ENCODE peak calls at places on chromosomes 2 and 18, in seven cellular contexts. One of them, this sample, is unnamed.

GRCh38 chr18:36158261-36158867 is 28.7 kb downstream of the ELP2 start:
- DNase-seq in testis: no peak
- DNase-seq in AG04449: peak; percentile 55
- DNase-seq in brain microvascular endothelial cell: peak; percentile 69
- DNase-seq in Panc1: no peak
- DNase-seq in mucosa of descending colon: no peak
- DNase-seq in cardiac muscle cell: no peak
- DNase-seq in this sample: no peak

GRCh38 chr2:153432381-153432780 is 46.2 kb downstream of the RPRM start:
- DNase-seq in Panc1: no peak
- DNase-seq in AG04449: no peak
- DNase-seq in testis: no peak
- DNase-seq in mucosa of descending colon: no peak
- DNase-seq in brain microvascular endothelial cell: no peak
- DNase-seq in cardiac muscle cell: peak; percentile 47
- DNase-seq in this sample: no peak

GRCh38 chr2:171909261-171909660 is 13.0 kb upstream of the HAT1 start:
- DNase-seq in testis: no peak
- DNase-seq in AG04449: no peak
- DNase-seq in mucosa of descending colon: no peak
- DNase-seq in cardiac muscle cell: no peak
- DNase-seq in Panc1: no peak
- DNase-seq in brain microvascular endothelial cell: no peak
- DNase-seq in this sample: no peak

GRCh38 chr2:28300921-28301341 is 91.7 kb upstream of the FOSL2 start:
- DNase-seq in AG04449: no peak
- DNase-seq in cardiac muscle cell: no peak
- DNase-seq in mucosa of descending colon: no peak
- DNase-seq in testis: no peak
- DNase-seq in Panc1: no peak
- DNase-seq in brain microvascular endothelial cell: no peak
- DNase-seq in this sample: no peak

GRCh38 chr2:99571609-99572344 is 82.0 kb upstream of the REV1 start:
- DNase-seq in AG04449: no peak
- DNase-seq in cardiac muscle cell: no peak
- DNase-seq in mucosa of descending colon: no peak
- DNase-seq in testis: no peak
- DNase-seq in brain microvascular endothelial cell: no peak
- DNase-seq in Panc1: no peak
- DNase-seq in this sample: no peak

GRCh38 chr18:76476665-76477561 is 18.1 kb downstream of the ZNF516 start:
- DNase-seq in mucosa of descending colon: peak; percentile 46
- DNase-seq in Panc1: no peak
- DNase-seq in testis: no peak
- DNase-seq in brain microvascular endothelial cell: peak; percentile 82
- DNase-seq in AG04449: peak; percentile 85
- DNase-seq in cardiac muscle cell: no peak
- DNase-seq in this sample: no peak

GRCh38 chr2:72111061-72111460 is 36.6 kb downstream of the CYP26B1 start:
- DNase-seq in brain microvascular endothelial cell: no peak
- DNase-seq in mucosa of descending colon: no peak
- DNase-seq in AG04449: no peak
- DNase-seq in Panc1: no peak
- DNase-seq in testis: no peak
- DNase-seq in cardiac muscle cell: no peak
- DNase-seq in this sample: no peak

GRCh38 chr2:80164375-80164774 is 140.2 kb downstream of the LRRTM1 start:
- DNase-seq in AG04449: no peak
- DNase-seq in mucosa of descending colon: no peak
- DNase-seq in cardiac muscle cell: no peak
- DNase-seq in brain microvascular endothelial cell: no peak
- DNase-seq in Panc1: no peak
- DNase-seq in testis: no peak
- DNase-seq in this sample: no peak

GRCh38 chr18:79590191-79591039 is 89.2 kb upstream of the CTDP1 start:
- DNase-seq in mucosa of descending colon: no peak
- DNase-seq in AG04449: no peak
- DNase-seq in brain microvascular endothelial cell: peak; percentile 17
- DNase-seq in cardiac muscle cell: no peak
- DNase-seq in testis: no peak
- DNase-seq in Panc1: no peak
- DNase-seq in this sample: no peak

GRCh38 chr2:159265171-159265576 is 21.3 kb downstream of the WDSUB1 start:
- DNase-seq in brain microvascular endothelial cell: peak; percentile 51
- DNase-seq in Panc1: no peak
- DNase-seq in cardiac muscle cell: peak; percentile 55
- DNase-seq in mucosa of descending colon: no peak
- DNase-seq in AG04449: no peak
- DNase-seq in testis: no peak
- DNase-seq in this sample: no peak

GRCh38 chr18:37230762-37231161 is 334.8 kb downstream of the CELF4 start:
- DNase-seq in AG04449: no peak
- DNase-seq in cardiac muscle cell: no peak
- DNase-seq in Panc1: no peak
- DNase-seq in mucosa of descending colon: no peak
- DNase-seq in brain microvascular endothelial cell: no peak
- DNase-seq in testis: no peak
- DNase-seq in this sample: no peak

GRCh38 chr2:101310591-101311389 is 2.3 kb upstream of the RNF149 start:
- DNase-seq in testis: no peak
- DNase-seq in AG04449: no peak
- DNase-seq in mucosa of descending colon: no peak
- DNase-seq in Panc1: no peak
- DNase-seq in brain microvascular endothelial cell: no peak
- DNase-seq in cardiac muscle cell: no peak
- DNase-seq in this sample: no peak

GRCh38 chr18:76364282-76365259 is 130.5 kb downstream of the ZNF516 start:
- DNase-seq in testis: peak; percentile 19
- DNase-seq in Panc1: no peak
- DNase-seq in brain microvascular endothelial cell: no peak
- DNase-seq in mucosa of descending colon: no peak
- DNase-seq in AG04449: no peak
- DNase-seq in cardiac muscle cell: no peak
- DNase-seq in this sample: no peak

GRCh38 chr18:61975526-61976326 is 82.9 kb upstream of the RNF152 start:
- DNase-seq in Panc1: no peak
- DNase-seq in testis: no peak
- DNase-seq in mucosa of descending colon: no peak
- DNase-seq in AG04449: no peak
- DNase-seq in brain microvascular endothelial cell: no peak
- DNase-seq in cardiac muscle cell: no peak
- DNase-seq in this sample: no peak

GRCh38 chr2:12719400-12720104 is 2.8 kb downstream of the TRIB2 start:
- DNase-seq in Panc1: no peak
- DNase-seq in testis: no peak
- DNase-seq in brain microvascular endothelial cell: no peak
- DNase-seq in cardiac muscle cell: no peak
- DNase-seq in mucosa of descending colon: no peak
- DNase-seq in AG04449: no peak
- DNase-seq in this sample: no peak

GRCh38 chr2:70777450-70777849 is 9.4 kb upstream of the ADD2 start:
- DNase-seq in brain microvascular endothelial cell: no peak
- DNase-seq in Panc1: no peak
- DNase-seq in testis: no peak
- DNase-seq in AG04449: no peak
- DNase-seq in cardiac muscle cell: no peak
- DNase-seq in mucosa of descending colon: no peak
- DNase-seq in this sample: no peak

GRCh38 chr18:69789794-69790193 is 157.9 kb downstream of the CD226 start:
- DNase-seq in Panc1: no peak
- DNase-seq in AG04449: no peak
- DNase-seq in testis: no peak
- DNase-seq in mucosa of descending colon: no peak
- DNase-seq in cardiac muscle cell: no peak
- DNase-seq in brain microvascular endothelial cell: no peak
- DNase-seq in this sample: no peak

GRCh38 chr2:205407984-205408383 is 274.3 kb upstream of the NRP2 start:
- DNase-seq in mucosa of descending colon: no peak
- DNase-seq in Panc1: no peak
- DNase-seq in cardiac muscle cell: no peak
- DNase-seq in testis: peak; percentile 18
- DNase-seq in AG04449: peak; percentile 70
- DNase-seq in brain microvascular endothelial cell: peak; percentile 29
- DNase-seq in this sample: no peak

GRCh38 chr2:188430705-188431104 is 139.0 kb downstream of the GULP1 start:
- DNase-seq in testis: no peak
- DNase-seq in cardiac muscle cell: no peak
- DNase-seq in mucosa of descending colon: no peak
- DNase-seq in AG04449: no peak
- DNase-seq in brain microvascular endothelial cell: no peak
- DNase-seq in Panc1: no peak
- DNase-seq in this sample: no peak

GRCh38 chr2:191864623-191865521 is 18.0 kb upstream of the CAVIN2 start:
- DNase-seq in brain microvascular endothelial cell: peak; percentile 66
- DNase-seq in AG04449: no peak
- DNase-seq in cardiac muscle cell: no peak
- DNase-seq in mucosa of descending colon: no peak
- DNase-seq in Panc1: no peak
- DNase-seq in testis: no peak
- DNase-seq in this sample: no peak

GRCh38 chr2:73593676-73594075 is 48.5 kb downstream of the NAT8 start:
- DNase-seq in Panc1: no peak
- DNase-seq in cardiac muscle cell: no peak
- DNase-seq in testis: no peak
- DNase-seq in AG04449: no peak
- DNase-seq in mucosa of descending colon: no peak
- DNase-seq in brain microvascular endothelial cell: no peak
- DNase-seq in this sample: no peak

GRCh38 chr2:240648155-240648649 is 22.9 kb downstream of the GPR35 start:
- DNase-seq in AG04449: no peak
- DNase-seq in testis: no peak
- DNase-seq in brain microvascular endothelial cell: no peak
- DNase-seq in cardiac muscle cell: no peak
- DNase-seq in Panc1: no peak
- DNase-seq in mucosa of descending colon: no peak
- DNase-seq in this sample: no peak

GRCh38 chr2:153871231-153872221 is at the start of gene GALNT13:
- DNase-seq in mucosa of descending colon: no peak
- DNase-seq in AG04449: no peak
- DNase-seq in cardiac muscle cell: peak; percentile 78
- DNase-seq in testis: peak; percentile 61
- DNase-seq in brain microvascular endothelial cell: no peak
- DNase-seq in Panc1: no peak
- DNase-seq in this sample: peak; percentile 10

GRCh38 chr2:110126926-110127325 is 11.3 kb upstream of the MALL start:
- DNase-seq in AG04449: no peak
- DNase-seq in brain microvascular endothelial cell: no peak
- DNase-seq in mucosa of descending colon: no peak
- DNase-seq in cardiac muscle cell: no peak
- DNase-seq in testis: no peak
- DNase-seq in Panc1: no peak
- DNase-seq in this sample: no peak

GRCh38 chr2:110126086-110126773 is 10.6 kb upstream of the MALL start:
- DNase-seq in mucosa of descending colon: no peak
- DNase-seq in testis: no peak
- DNase-seq in brain microvascular endothelial cell: no peak
- DNase-seq in AG04449: no peak
- DNase-seq in Panc1: no peak
- DNase-seq in cardiac muscle cell: no peak
- DNase-seq in this sample: no peak

GRCh38 chr2:110125292-110125691 is 9.7 kb upstream of the MALL start:
- DNase-seq in brain microvascular endothelial cell: no peak
- DNase-seq in AG04449: no peak
- DNase-seq in cardiac muscle cell: no peak
- DNase-seq in Panc1: no peak
- DNase-seq in mucosa of descending colon: no peak
- DNase-seq in testis: no peak
- DNase-seq in this sample: no peak

GRCh38 chr2:110121592-110121991 is 6.0 kb upstream of the MALL start:
- DNase-seq in testis: no peak
- DNase-seq in brain microvascular endothelial cell: no peak
- DNase-seq in Panc1: no peak
- DNase-seq in cardiac muscle cell: no peak
- DNase-seq in AG04449: no peak
- DNase-seq in mucosa of descending colon: no peak
- DNase-seq in this sample: no peak

DNA sequence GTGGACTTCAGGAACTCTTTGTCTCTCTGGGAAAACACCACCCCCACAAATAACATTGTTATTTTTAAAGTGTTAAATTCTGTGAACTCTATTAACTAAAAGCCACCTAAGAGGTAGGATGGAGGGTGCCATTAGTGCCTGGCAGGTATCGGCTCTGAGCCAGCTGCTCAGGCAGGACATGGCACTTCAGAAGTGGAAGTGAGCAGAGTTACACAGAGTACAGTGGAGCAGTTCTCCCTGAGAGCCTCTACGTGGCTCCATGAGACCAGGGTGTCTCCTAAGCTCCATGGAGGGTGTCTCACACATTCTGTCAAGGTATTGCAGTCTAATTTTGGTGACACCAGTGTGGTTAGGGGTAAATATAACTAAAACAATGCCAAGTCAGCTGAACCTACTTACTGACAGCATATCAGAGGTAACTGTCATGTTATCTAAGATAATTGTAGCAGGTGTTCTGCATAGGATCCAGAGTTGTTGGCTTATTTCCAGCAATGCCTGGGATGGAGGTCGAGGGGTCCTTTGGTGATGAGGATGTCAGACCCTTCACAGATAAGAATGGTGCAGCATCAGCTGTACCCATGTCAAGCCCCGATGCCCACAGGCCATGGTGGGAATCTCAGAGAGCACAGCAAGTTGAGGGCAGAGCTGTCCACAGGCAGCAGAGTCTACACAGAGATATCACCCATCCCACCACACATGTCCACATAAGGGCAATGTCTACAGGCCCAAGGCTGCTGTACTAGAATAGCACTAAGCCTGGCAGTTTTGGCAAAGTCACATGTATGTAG is 8.6 kb upstream of the MALL start:
- DNase-seq in AG04449: no peak
- DNase-seq in cardiac muscle cell: peak; percentile 28
- DNase-seq in mucosa of descending colon: no peak
- DNase-seq in Panc1: no peak
- DNase-seq in brain microvascular endothelial cell: no peak
- DNase-seq in testis: no peak
- DNase-seq in this sample: no peak
- TF ChIP-seq CTCF in AG04449: no peak
- TF ChIP-seq CTCF in cardiac muscle cell: no peak
- TF ChIP-seq CTCF in mucosa of descending colon: no peak
- TF ChIP-seq CTCF in Panc1: no peak
- TF ChIP-seq CTCF in brain microvascular endothelial cell: no peak
- TF ChIP-seq CTCF in testis: no peak
- TF ChIP-seq CTCF in this sample: no peak

GRCh38 chr18:46646468-46646867 is 10.6 kb downstream of the LOXHD1 start:
- DNase-seq in brain microvascular endothelial cell: no peak
- DNase-seq in AG04449: no peak
- DNase-seq in cardiac muscle cell: no peak
- DNase-seq in testis: no peak
- DNase-seq in Panc1: no peak
- DNase-seq in mucosa of descending colon: no peak
- DNase-seq in this sample: no peak
- TF ChIP-seq CTCF in brain microvascular endothelial cell: no peak
- TF ChIP-seq CTCF in AG04449: no peak
- TF ChIP-seq CTCF in cardiac muscle cell: no peak
- TF ChIP-seq CTCF in testis: no peak
- TF ChIP-seq CTCF in Panc1: no peak
- TF ChIP-seq CTCF in mucosa of descending colon: no peak
- TF ChIP-seq CTCF in this sample: no peak

GRCh38 chr2:182913064-182913463 is 46.6 kb upstream of the FRZB start:
- DNase-seq in mucosa of descending colon: no peak
- DNase-seq in Panc1: no peak
- DNase-seq in brain microvascular endothelial cell: no peak
- DNase-seq in AG04449: no peak
- DNase-seq in cardiac muscle cell: no peak
- DNase-seq in testis: no peak
- DNase-seq in this sample: no peak
- TF ChIP-seq CTCF in mucosa of descending colon: no peak
- TF ChIP-seq CTCF in Panc1: no peak
- TF ChIP-seq CTCF in brain microvascular endothelial cell: no peak
- TF ChIP-seq CTCF in AG04449: no peak
- TF ChIP-seq CTCF in cardiac muscle cell: no peak
- TF ChIP-seq CTCF in testis: no peak
- TF ChIP-seq CTCF in this sample: no peak

GRCh38 chr2:60818272-60818671 is 62.2 kb downstream of the PAPOLG start:
- DNase-seq in brain microvascular endothelial cell: no peak
- DNase-seq in AG04449: no peak
- DNase-seq in testis: no peak
- DNase-seq in Panc1: no peak
- DNase-seq in cardiac muscle cell: no peak
- DNase-seq in mucosa of descending colon: peak; percentile 16
- DNase-seq in this sample: no peak
- TF ChIP-seq CTCF in brain microvascular endothelial cell: peak; percentile 57
- TF ChIP-seq CTCF in AG04449: no peak
- TF ChIP-seq CTCF in testis: no peak
- TF ChIP-seq CTCF in Panc1: no peak
- TF ChIP-seq CTCF in cardiac muscle cell: peak; percentile 23
- TF ChIP-seq CTCF in mucosa of descending colon: no peak
- TF ChIP-seq CTCF in this sample: peak; percentile 48

This sample was measured in GM13977.